ENCODE peak calls at places on chromosomes 12 and 14, in eight cellular contexts. One of them, this sample, is unnamed.

GRCh38 chr14:38108681-38109080 is 99.0 kb upstream of the SSTR1 start:
- DNase-seq in right atrium auricular region: no peak
- DNase-seq in IMR-90: peak
- DNase-seq in iPS DF 6.9: no peak
- DNase-seq in A549: no peak
- DNase-seq in astrocyte: peak
- DNase-seq in CD8-positive, alpha-beta memory T cell: no peak
- DNase-seq in CD8-positive, alpha-beta T cell: no peak
- DNase-seq in this sample: no peak

GRCh38 chr12:75177997-75178396 is 31.6 kb downstream of the KCNC2 start:
- DNase-seq in astrocyte: peak
- DNase-seq in IMR-90: peak
- DNase-seq in CD8-positive, alpha-beta memory T cell: no peak
- DNase-seq in CD8-positive, alpha-beta T cell: no peak
- DNase-seq in iPS DF 6.9: no peak
- DNase-seq in A549: peak
- DNase-seq in right atrium auricular region: no peak
- DNase-seq in this sample: peak

GRCh38 chr12:88756153-88756552 is 175.9 kb upstream of the KITLG start:
- DNase-seq in CD8-positive, alpha-beta memory T cell: no peak
- DNase-seq in A549: no peak
- DNase-seq in astrocyte: no peak
- DNase-seq in CD8-positive, alpha-beta T cell: no peak
- DNase-seq in IMR-90: no peak
- DNase-seq in iPS DF 6.9: no peak
- DNase-seq in right atrium auricular region: no peak
- DNase-seq in this sample: no peak

GRCh38 chr12:15599266-15600037 is 189.7 kb downstream of the EPS8 start:
- DNase-seq in CD8-positive, alpha-beta T cell: no peak
- DNase-seq in astrocyte: peak
- DNase-seq in iPS DF 6.9: no peak
- DNase-seq in CD8-positive, alpha-beta memory T cell: no peak
- DNase-seq in right atrium auricular region: peak
- DNase-seq in A549: peak
- DNase-seq in IMR-90: peak
- DNase-seq in this sample: no peak

GRCh38 chr14:81589381-81590065 is 55.9 kb upstream of the SEL1L start:
- DNase-seq in astrocyte: no peak
- DNase-seq in IMR-90: no peak
- DNase-seq in CD8-positive, alpha-beta memory T cell: no peak
- DNase-seq in A549: peak
- DNase-seq in right atrium auricular region: no peak
- DNase-seq in CD8-positive, alpha-beta T cell: no peak
- DNase-seq in iPS DF 6.9: no peak
- DNase-seq in this sample: no peak

GRCh38 chr12:95358111-95359083 is 115.6 kb upstream of the METAP2 start:
- DNase-seq in CD8-positive, alpha-beta memory T cell: no peak
- DNase-seq in CD8-positive, alpha-beta T cell: no peak
- DNase-seq in IMR-90: peak
- DNase-seq in right atrium auricular region: no peak
- DNase-seq in iPS DF 6.9: no peak
- DNase-seq in A549: no peak
- DNase-seq in astrocyte: no peak
- DNase-seq in this sample: no peak

GRCh38 chr12:115323223-115323905 is 639.4 kb upstream of the TBX3 start:
- DNase-seq in CD8-positive, alpha-beta T cell: no peak
- DNase-seq in right atrium auricular region: no peak
- DNase-seq in IMR-90: peak
- DNase-seq in CD8-positive, alpha-beta memory T cell: no peak
- DNase-seq in astrocyte: peak
- DNase-seq in A549: no peak
- DNase-seq in iPS DF 6.9: no peak
- DNase-seq in this sample: no peak

GRCh38 chr12:46475972-46476645 is 103.5 kb upstream of the SLC38A2 start:
- DNase-seq in IMR-90: no peak
- DNase-seq in CD8-positive, alpha-beta memory T cell: no peak
- DNase-seq in right atrium auricular region: no peak
- DNase-seq in astrocyte: no peak
- DNase-seq in iPS DF 6.9: no peak
- DNase-seq in CD8-positive, alpha-beta T cell: no peak
- DNase-seq in A549: no peak
- DNase-seq in this sample: no peak

GRCh38 chr12:12194206-12194605 is 72.6 kb downstream of the LRP6 start:
- DNase-seq in CD8-positive, alpha-beta memory T cell: no peak
- DNase-seq in IMR-90: peak
- DNase-seq in right atrium auricular region: no peak
- DNase-seq in iPS DF 6.9: no peak
- DNase-seq in astrocyte: peak
- DNase-seq in A549: peak
- DNase-seq in CD8-positive, alpha-beta T cell: no peak
- DNase-seq in this sample: no peak

GRCh38 chr12:101074940-101075680 is 134.9 kb downstream of the SLC5A8 start:
- DNase-seq in CD8-positive, alpha-beta T cell: no peak
- DNase-seq in IMR-90: peak
- DNase-seq in A549: no peak
- DNase-seq in iPS DF 6.9: no peak
- DNase-seq in astrocyte: peak
- DNase-seq in CD8-positive, alpha-beta memory T cell: no peak
- DNase-seq in right atrium auricular region: no peak
- DNase-seq in this sample: no peak

GRCh38 chr12:101078881-101079280 is 131.2 kb downstream of the SLC5A8 start:
- DNase-seq in CD8-positive, alpha-beta T cell: no peak
- DNase-seq in A549: no peak
- DNase-seq in right atrium auricular region: no peak
- DNase-seq in iPS DF 6.9: no peak
- DNase-seq in astrocyte: no peak
- DNase-seq in IMR-90: no peak
- DNase-seq in CD8-positive, alpha-beta memory T cell: no peak
- DNase-seq in this sample: no peak

GRCh38 chr12:101078144-101078543 is 131.9 kb downstream of the SLC5A8 start:
- DNase-seq in right atrium auricular region: no peak
- DNase-seq in CD8-positive, alpha-beta memory T cell: no peak
- DNase-seq in IMR-90: no peak
- DNase-seq in CD8-positive, alpha-beta T cell: no peak
- DNase-seq in iPS DF 6.9: no peak
- DNase-seq in astrocyte: no peak
- DNase-seq in A549: no peak
- DNase-seq in this sample: no peak

DNA sequence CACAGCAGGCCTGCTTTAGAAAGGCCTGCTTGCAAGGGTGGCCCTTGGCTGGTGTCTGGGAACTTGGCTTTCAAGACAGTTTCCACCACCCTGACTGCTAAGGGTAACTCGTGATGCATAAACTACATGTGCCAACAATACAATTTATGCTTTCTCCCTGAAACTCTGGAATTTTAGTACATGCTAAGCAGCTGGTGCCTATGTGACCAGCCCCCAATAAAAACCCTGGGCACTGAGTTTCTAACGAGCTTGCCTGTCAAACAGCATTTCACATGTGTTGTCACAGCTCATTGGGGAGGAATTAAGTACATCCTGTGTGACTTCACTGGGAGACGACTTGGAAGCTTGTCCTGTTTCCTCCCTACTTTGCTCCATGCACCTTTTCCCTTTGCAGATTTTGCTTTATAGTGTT is 133.1 kb downstream of the SLC5A8 start:
- DNase-seq in astrocyte: peak
- DNase-seq in IMR-90: peak
- DNase-seq in right atrium auricular region: no peak
- DNase-seq in iPS DF 6.9: no peak
- DNase-seq in CD8-positive, alpha-beta memory T cell: no peak
- DNase-seq in CD8-positive, alpha-beta T cell: no peak
- DNase-seq in A549: no peak
- DNase-seq in this sample: no peak
- H3K27ac ChIP-seq in astrocyte: no peak
- H3K27ac ChIP-seq in IMR-90: peak
- H3K27ac ChIP-seq in right atrium auricular region: no peak
- H3K27ac ChIP-seq in iPS DF 6.9: no peak
- H3K27ac ChIP-seq in CD8-positive, alpha-beta memory T cell: no peak
- H3K27ac ChIP-seq in CD8-positive, alpha-beta T cell: no peak
- H3K27ac ChIP-seq in A549: no peak
- H3K27ac ChIP-seq in this sample: no peak

GRCh38 chr12:2792670-2793500 is 1.9 kb upstream of the FKBP4 start:
- DNase-seq in right atrium auricular region: no peak
- DNase-seq in CD8-positive, alpha-beta memory T cell: no peak
- DNase-seq in IMR-90: no peak
- DNase-seq in CD8-positive, alpha-beta T cell: no peak
- DNase-seq in astrocyte: no peak
- DNase-seq in A549: no peak
- DNase-seq in iPS DF 6.9: no peak
- DNase-seq in this sample: no peak
- H3K27ac ChIP-seq in right atrium auricular region: no peak
- H3K27ac ChIP-seq in CD8-positive, alpha-beta memory T cell: no peak
- H3K27ac ChIP-seq in IMR-90: no peak
- H3K27ac ChIP-seq in CD8-positive, alpha-beta T cell: no peak
- H3K27ac ChIP-seq in astrocyte: no peak
- H3K27ac ChIP-seq in A549: no peak
- H3K27ac ChIP-seq in iPS DF 6.9: no peak
- H3K27ac ChIP-seq in this sample: no peak

GRCh38 chr14:100841445-100842403 is 15.8 kb downstream of the MEG3 start:
- DNase-seq in right atrium auricular region: no peak
- DNase-seq in A549: no peak
- DNase-seq in CD8-positive, alpha-beta T cell: no peak
- DNase-seq in iPS DF 6.9: no peak
- DNase-seq in CD8-positive, alpha-beta memory T cell: no peak
- DNase-seq in IMR-90: no peak
- DNase-seq in astrocyte: no peak
- DNase-seq in this sample: no peak
- H3K27ac ChIP-seq in right atrium auricular region: no peak
- H3K27ac ChIP-seq in A549: no peak
- H3K27ac ChIP-seq in CD8-positive, alpha-beta T cell: no peak
- H3K27ac ChIP-seq in iPS DF 6.9: no peak
- H3K27ac ChIP-seq in CD8-positive, alpha-beta memory T cell: no peak
- H3K27ac ChIP-seq in IMR-90: peak
- H3K27ac ChIP-seq in astrocyte: peak
- H3K27ac ChIP-seq in this sample: no peak

GRCh38 chr14:90521121-90521929 is 124.5 kb downstream of the CALM1 start:
- DNase-seq in astrocyte: peak
- DNase-seq in CD8-positive, alpha-beta memory T cell: no peak
- DNase-seq in CD8-positive, alpha-beta T cell: no peak
- DNase-seq in right atrium auricular region: no peak
- DNase-seq in iPS DF 6.9: no peak
- DNase-seq in A549: no peak
- DNase-seq in IMR-90: no peak
- DNase-seq in this sample: no peak
- H3K27ac ChIP-seq in astrocyte: no peak
- H3K27ac ChIP-seq in CD8-positive, alpha-beta memory T cell: no peak
- H3K27ac ChIP-seq in CD8-positive, alpha-beta T cell: no peak
- H3K27ac ChIP-seq in right atrium auricular region: peak
- H3K27ac ChIP-seq in iPS DF 6.9: no peak
- H3K27ac ChIP-seq in A549: peak
- H3K27ac ChIP-seq in IMR-90: no peak
- H3K27ac ChIP-seq in this sample: no peak

GRCh38 chr12:121430821-121431415 is 31.0 kb downstream of the RNF34 start:
- DNase-seq in A549: no peak
- DNase-seq in CD8-positive, alpha-beta memory T cell: no peak
- DNase-seq in astrocyte: no peak
- DNase-seq in iPS DF 6.9: no peak
- DNase-seq in right atrium auricular region: no peak
- DNase-seq in CD8-positive, alpha-beta T cell: no peak
- DNase-seq in IMR-90: no peak
- DNase-seq in this sample: no peak

GRCh38 chr12:121428883-121429282 is 29.0 kb downstream of the RNF34 start:
- DNase-seq in CD8-positive, alpha-beta T cell: no peak
- DNase-seq in CD8-positive, alpha-beta memory T cell: no peak
- DNase-seq in A549: no peak
- DNase-seq in right atrium auricular region: no peak
- DNase-seq in iPS DF 6.9: no peak
- DNase-seq in astrocyte: no peak
- DNase-seq in IMR-90: no peak
- DNase-seq in this sample: no peak

GRCh38 chr12:121424632-121424992 is 24.7 kb downstream of the RNF34 start:
- DNase-seq in astrocyte: no peak
- DNase-seq in IMR-90: no peak
- DNase-seq in A549: no peak
- DNase-seq in right atrium auricular region: no peak
- DNase-seq in CD8-positive, alpha-beta memory T cell: no peak
- DNase-seq in CD8-positive, alpha-beta T cell: no peak
- DNase-seq in iPS DF 6.9: no peak
- DNase-seq in this sample: no peak

GRCh38 chr12:121423682-121424631 is 24.0 kb downstream of the RNF34 start:
- DNase-seq in iPS DF 6.9: no peak
- DNase-seq in astrocyte: no peak
- DNase-seq in CD8-positive, alpha-beta memory T cell: no peak
- DNase-seq in A549: no peak
- DNase-seq in right atrium auricular region: no peak
- DNase-seq in CD8-positive, alpha-beta T cell: no peak
- DNase-seq in IMR-90: peak
- DNase-seq in this sample: no peak

DNA sequence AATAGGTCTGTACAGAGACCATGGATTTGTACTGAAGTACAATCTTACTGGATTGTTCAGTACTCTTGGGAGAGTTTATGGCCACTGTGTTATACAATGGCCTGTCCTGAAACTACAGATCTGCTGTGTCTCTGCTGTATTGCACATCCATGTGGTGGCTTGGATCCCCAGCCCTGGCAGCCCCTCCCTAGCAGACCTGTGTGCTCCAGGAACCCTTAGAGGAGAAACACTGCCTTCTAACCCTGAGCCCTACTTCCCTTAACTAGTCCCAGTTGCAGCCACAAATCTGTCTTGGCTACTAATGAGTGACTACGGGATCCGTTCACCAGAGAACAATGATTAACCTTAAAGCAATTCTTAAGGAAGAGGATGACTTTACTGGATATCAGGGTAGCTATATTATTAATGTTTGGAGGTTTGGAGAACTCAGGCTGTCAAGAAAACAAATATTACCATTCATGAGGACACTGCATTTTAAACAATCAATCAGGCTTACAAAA is 27.7 kb downstream of the RNF34 start:
- DNase-seq in IMR-90: no peak
- DNase-seq in CD8-positive, alpha-beta memory T cell: no peak
- DNase-seq in iPS DF 6.9: no peak
- DNase-seq in astrocyte: no peak
- DNase-seq in A549: no peak
- DNase-seq in right atrium auricular region: no peak
- DNase-seq in CD8-positive, alpha-beta T cell: no peak
- DNase-seq in this sample: no peak
- H3K27ac ChIP-seq in IMR-90: no peak
- H3K27ac ChIP-seq in CD8-positive, alpha-beta memory T cell: no peak
- H3K27ac ChIP-seq in iPS DF 6.9: no peak
- H3K27ac ChIP-seq in astrocyte: no peak
- H3K27ac ChIP-seq in A549: no peak
- H3K27ac ChIP-seq in right atrium auricular region: no peak
- H3K27ac ChIP-seq in CD8-positive, alpha-beta T cell: no peak
- H3K27ac ChIP-seq in this sample: no peak

This sample was measured in epithelial cell of prostate.